ENCODE peak calls at places on chromosomes 5 and 9, in four cellular contexts. U, T, L and G are unnamed samples.
A peak's percentile ranks its signal among the peaks of the same experiment; 100 is the strongest.

GRCh38 chr5:32586251-32586642 is 890 bp downstream of the SUB1 start:
- DNase-seq in T (no peak), U (no peak), L (no peak), G (no peak)

GRCh38 chr9:90830051-90830450 is 28.4 kb downstream of the SYK start:
- DNase-seq in T (no peak), U (no peak), L (no peak), G (no peak)

GRCh38 chr9:33458444-33458843 is 11.1 kb upstream of the AQP3 start:
- DNase-seq in L (peak; percentile 63), T (peak; percentile 54), U (no peak), G (peak; percentile 44)

GRCh38 chr9:127132921-127133647 is 10.6 kb upstream of the ANGPTL2 start:
- DNase-seq in U (no peak), T (no peak), L (no peak), G (peak; percentile 29)

GRCh38 chr5:127867006-127867788 is 164.0 kb downstream of the CCDC192 start:
- DNase-seq in U (no peak), L (peak; percentile 73), T (no peak), G (no peak)

GRCh38 chr9:131275332-131276106 is 791 bp downstream of the FAM78A start:
- DNase-seq in U (peak; percentile 88), L (peak; percentile 81), T (no peak), G (no peak)

GRCh38 chr9:107667700-107668099 is 178.1 kb upstream of the KLF4 start:
- DNase-seq in U (no peak), L (no peak), T (no peak), G (no peak)

GRCh38 chr9:38337095-38337494 is 55.4 kb upstream of the ALDH1B1 start:
- DNase-seq in T (no peak), L (no peak), U (no peak), G (no peak)

GRCh38 chr9:115189686-115190085 is 71.7 kb upstream of the TNC start:
- DNase-seq in U (no peak), T (no peak), L (no peak), G (no peak)

GRCh38 chr5:58412081-58412480 is 47.8 kb downstream of the PLK2 start:
- DNase-seq in U (no peak), L (no peak), T (no peak), G (no peak)

GRCh38 chr5:3593771-3594513 is 1.7 kb upstream of the IRX1 start:
- DNase-seq in L (no peak), U (no peak), T (no peak), G (no peak)

GRCh38 chr9:35696520-35697215 is 6.9 kb upstream of the TPM2 start:
- DNase-seq in U (peak; percentile 84), L (peak; percentile 44), T (peak; percentile 42), G (peak; percentile 83)

GRCh38 chr9:104748359-104749031 is 1.0 kb downstream of the NIPSNAP3A start:
- DNase-seq in L (peak; percentile 20), T (no peak), U (no peak), G (no peak)

GRCh38 chr5:80615266-80615914 is 39.1 kb upstream of the MSH3 start:
- DNase-seq in L (no peak), T (no peak), U (no peak), G (no peak)

GRCh38 chr5:43036409-43036808 is 3.7 kb downstream of the ANXA2R start:
- DNase-seq in T (no peak), L (no peak), U (no peak), G (no peak)
- H3K4me3 ChIP-seq in T (no peak overlapping the region), L (no peak overlapping the region), U (no peak overlapping the region), G (no peak overlapping the region)

GRCh38 chr9:101173907-101174306 is 145.4 kb downstream of the PLPPR1 start:
- DNase-seq in L (no peak), U (no peak), T (no peak), G (no peak)

GRCh38 chr9:101166717-101167116 is 138.2 kb downstream of the PLPPR1 start:
- DNase-seq in T (no peak), L (no peak), U (no peak), G (no peak)

GRCh38 chr9:101176384-101176783 is 147.9 kb downstream of the PLPPR1 start:
- DNase-seq in L (peak; percentile 35), T (no peak), U (no peak), G (no peak)

GRCh38 chr9:101172671-101173070 is 144.1 kb downstream of the PLPPR1 start:
- DNase-seq in T (no peak), U (no peak), L (no peak), G (no peak)
- H3K4me3 ChIP-seq in T (no peak overlapping the region), U (no peak overlapping the region), L (no peak overlapping the region), G (no peak overlapping the region)

GRCh38 chr9:27413507-27414214 is 110.4 kb upstream of the IFNK start:
- DNase-seq in T (no peak), L (no peak), U (no peak), G (no peak)
- H3K4me3 ChIP-seq in T (no peak overlapping the region), L (no peak overlapping the region), U (no peak overlapping the region), G (peak overlapping the region; percentile 11)

DNA sequence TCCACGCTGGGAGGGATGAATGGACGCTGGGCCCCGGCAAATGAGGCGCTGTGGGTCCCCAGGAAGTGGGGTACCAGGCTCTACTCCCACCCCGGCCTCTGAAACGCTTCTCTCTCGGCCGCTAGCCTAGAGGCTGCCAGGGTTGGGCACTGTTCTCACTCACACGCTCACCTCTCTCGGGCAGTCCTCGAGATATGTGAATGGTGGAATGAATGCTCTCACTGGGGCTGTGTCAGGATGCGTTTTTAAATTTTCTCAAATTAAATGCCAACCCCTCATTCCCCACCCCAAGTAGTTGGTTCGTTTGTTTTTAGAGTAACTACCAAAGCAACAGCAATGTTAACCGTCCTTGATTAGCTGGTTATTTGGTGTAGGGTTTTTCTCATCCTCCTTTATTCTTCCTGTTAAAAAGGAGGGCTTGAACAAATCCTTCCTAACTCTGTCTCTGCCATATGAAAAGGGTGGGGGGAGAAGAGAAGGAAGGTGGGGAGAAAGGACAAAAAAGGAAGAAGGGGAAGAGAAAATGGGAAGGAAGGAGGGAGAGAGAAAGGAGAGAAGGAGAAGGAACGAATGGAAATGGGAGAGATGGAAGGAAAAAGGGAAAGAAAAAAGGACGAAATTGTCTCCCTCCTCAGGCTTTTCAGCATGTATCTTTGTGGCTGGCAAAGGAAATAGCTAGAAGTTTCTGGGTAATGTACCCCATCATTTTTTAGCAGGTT is 1.4 kb upstream of the EBF1 start:
- DNase-seq in U (no peak), L (no peak), T (no peak), G (no peak)
- H3K4me3 ChIP-seq in U (peak overlapping the region; percentile 60), L (no peak overlapping the region), T (peak overlapping the region; percentile 46), G (peak overlapping the region; percentile 44)

GRCh38 chr9:19102181-19102630 is 498 bp downstream of the HAUS6 start:
- DNase-seq in L (peak; percentile 89), T (peak; percentile 34), U (peak; percentile 92), G (no peak)

GRCh38 chr9:19102631-19103345 is at the start of gene HAUS6:
- DNase-seq in U (peak; percentile 99), T (peak; percentile 95), L (peak; percentile 100), G (peak; percentile 97)

GRCh38 chr9:19104528-19105282 is 2.0 kb upstream of the HAUS6 start:
- DNase-seq in L (no peak), T (no peak), U (no peak), G (no peak)

GRCh38 chr9:19101203-19101602 is 1.5 kb downstream of the HAUS6 start:
- DNase-seq in T (no peak), U (no peak), L (no peak), G (no peak)
- H3K4me3 ChIP-seq in T (no peak overlapping the region), U (no peak overlapping the region), L (peak overlapping the region; percentile 95), G (peak overlapping the region; percentile 81)

GRCh38 chr5:141479776-141480175 is 4.0 kb downstream of the PCDHGC3 start:
- DNase-seq in U (no peak), L (peak; percentile 66), T (no peak), G (no peak)
- H3K4me3 ChIP-seq in U (no peak overlapping the region), L (no peak overlapping the region), T (no peak overlapping the region), G (peak overlapping the region; percentile 9)

DNA sequence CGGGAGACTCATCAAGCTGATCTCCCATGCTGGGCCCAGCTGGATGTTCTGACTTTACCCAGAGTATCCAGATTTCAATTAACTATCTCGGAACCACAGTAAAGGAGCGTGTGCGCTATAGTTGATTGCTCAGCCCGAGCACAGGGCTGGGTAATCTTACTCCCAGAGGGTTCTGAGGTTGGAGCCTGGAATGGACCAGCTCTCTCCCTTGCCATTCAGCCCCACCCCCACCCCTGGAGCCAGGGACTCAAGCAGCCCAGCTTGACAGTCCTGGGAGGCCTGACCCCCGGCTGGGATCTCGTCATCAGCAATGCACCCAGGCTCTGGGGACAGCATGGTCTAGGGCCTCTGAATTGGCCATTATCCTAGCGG is 23.7 kb upstream of the PTGES start:
- DNase-seq in L (peak; percentile 16), U (no peak), T (no peak), G (no peak)
- H3K4me3 ChIP-seq in L (no peak overlapping the region), U (no peak overlapping the region), T (no peak overlapping the region), G (no peak overlapping the region)